ENCODE peak calls at places on chromosomes 11 and 22, in eight cellular contexts. A is right cardiac atrium; J is pancreas; X is Panc1; S is GM12878; L is HepG2; Y is CD4-positive, alpha-beta T cell; I is heart right ventricle. E is an unnamed sample. For H3K27me3, the result is how much of the 10 kb centered on the place peaks cover.

GRCh38 chr22:45757068-45757467 is 85.4 kb downstream of the ATXN10 start:
- ATAC-seq in A (peak), J (peak), X (no peak), S (no peak), L (no peak), Y (no peak), I (peak), E (peak)

GRCh38 chr11:46120361-46120710 is 918 bp downstream of the PHF21A start:
- ATAC-seq in A (peak), J (no peak), X (peak), S (peak), L (peak), Y (no peak), I (peak), E (no peak)

GRCh38 chr22:27115816-27116256 is 458.4 kb downstream of the MIAT start:
- ATAC-seq in A (peak), J (peak), X (no peak), S (no peak), L (no peak), Y (no peak), I (no peak), E (no peak)

GRCh38 chr11:124768914-124769313 is 6.8 kb upstream of the ESAM start:
- ATAC-seq in A (no peak), J (no peak), X (no peak), S (no peak), L (no peak), Y (no peak), I (no peak), E (no peak)

GRCh38 chr22:40518840-40519239 is 117.7 kb downstream of the MRTFA start:
- ATAC-seq in A (no peak), J (no peak), X (no peak), S (no peak), L (no peak), Y (no peak), I (no peak), E (no peak)

GRCh38 chr11:125229006-125229405 is 64.5 kb downstream of the PKNOX2 start:
- ATAC-seq in A (no peak), J (no peak), X (no peak), S (no peak), L (no peak), Y (no peak), I (no peak), E (no peak)

GRCh38 chr11:1714908-1715885 is 18.2 kb downstream of the KRTAP5-6 start:
- ATAC-seq in A (peak), J (no peak), X (peak), S (no peak), L (no peak), Y (no peak), I (peak), E (no peak)

GRCh38 chr22:22109693-22110466 is 127.3 kb upstream of the TOP3B start:
- ATAC-seq in A (no peak), J (no peak), X (no peak), S (peak), L (peak), Y (no peak), I (no peak), E (no peak)

GRCh38 chr11:27882066-27882697 is 181.9 kb upstream of the BDNF start:
- ATAC-seq in A (no peak), J (no peak), X (no peak), S (peak), L (no peak), Y (no peak), I (no peak), E (no peak)

GRCh38 chr11:96096360-96096759 is 172.5 kb upstream of the MTMR2 start:
- ATAC-seq in A (no peak), J (no peak), X (no peak), S (no peak), L (no peak), Y (no peak), I (no peak), E (no peak)

GRCh38 chr11:11640996-11641395 is 19.2 kb upstream of the GALNT18 start:
- ATAC-seq in A (peak), J (no peak), X (no peak), S (no peak), L (no peak), Y (no peak), I (peak), E (no peak)

GRCh38 chr11:4683020-4683419 is 14.6 kb downstream of the OR51E2 start:
- ATAC-seq in A (no peak), J (no peak), X (no peak), S (no peak), L (no peak), Y (no peak), I (no peak), E (no peak)

GRCh38 chr11:76208438-76208828 is 2.1 kb upstream of the WNT11 start:
- ATAC-seq in A (no peak), J (no peak), X (no peak), S (no peak), L (no peak), Y (no peak), I (no peak), E (no peak)

GRCh38 chr11:76206327-76207081 is at the start of gene WNT11:
- ATAC-seq in A (peak), J (peak), X (peak), S (peak), L (no peak), Y (peak), I (peak), E (peak)

GRCh38 chr11:76208829-76209670 is 2.7 kb upstream of the WNT11 start:
- ATAC-seq in A (peak), J (peak), X (peak), S (peak), L (peak), Y (peak), I (peak), E (peak)

GRCh38 chr11:76209671-76209955 is 3.3 kb upstream of the WNT11 start:
- ATAC-seq in A (no peak), J (no peak), X (no peak), S (no peak), L (no peak), Y (no peak), I (no peak), E (no peak)

DNA sequence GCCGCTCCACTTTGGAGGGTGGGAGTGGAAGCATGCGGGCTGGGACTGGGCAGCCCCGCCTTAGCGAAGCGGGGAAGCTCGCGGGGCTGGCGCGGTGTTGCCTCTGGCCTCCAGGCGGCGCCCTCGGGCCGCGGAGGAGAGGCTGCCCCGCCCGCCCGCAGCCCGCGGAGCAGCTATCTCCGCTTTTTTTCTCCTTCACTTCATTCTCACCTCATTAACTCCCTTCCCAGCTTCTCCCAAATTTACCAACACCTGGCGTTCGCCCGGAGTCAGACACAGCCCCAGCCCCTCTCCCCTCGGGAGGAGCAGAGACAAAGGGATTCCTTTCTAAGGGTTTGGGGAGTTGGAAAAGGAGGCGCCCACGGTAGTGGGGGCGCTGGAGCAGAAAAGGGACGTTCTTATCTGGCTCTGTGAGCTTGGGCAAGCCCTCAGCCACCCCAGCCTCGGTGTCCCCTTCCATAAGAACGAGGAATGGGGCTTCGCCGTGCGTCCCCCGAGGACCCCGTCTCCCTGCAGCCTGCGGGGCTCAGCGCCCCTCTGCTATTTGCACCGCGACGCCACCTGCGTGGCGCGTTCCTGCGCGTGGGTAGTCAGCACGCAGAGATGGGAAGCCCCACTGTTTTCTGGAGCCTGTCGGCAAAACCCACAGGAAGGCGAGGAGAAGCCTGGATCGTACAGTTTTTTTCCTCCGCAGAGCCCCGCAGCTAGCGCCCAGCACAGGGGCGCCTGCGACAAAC is 1.5 kb upstream of the WNT11 start:
- ATAC-seq in A (peak), J (peak), X (peak), S (peak), L (peak), Y (peak), I (peak), E (peak)
- H3K27me3 ChIP-seq in A (under half), J (under half), X (under half), S (under half), L (under half), Y (half or more), I (under half), E (half or more)

GRCh38 chr22:31046591-31047226 is 34.4 kb upstream of the SMTN start:
- ATAC-seq in A (peak), J (no peak), X (no peak), S (no peak), L (peak), Y (no peak), I (peak), E (peak)

GRCh38 chr22:31045900-31046587 is 35.1 kb upstream of the SMTN start:
- ATAC-seq in A (peak), J (no peak), X (no peak), S (no peak), L (peak), Y (no peak), I (peak), E (no peak)

GRCh38 chr22:31048570-31048969 is 32.5 kb upstream of the SMTN start:
- ATAC-seq in A (no peak), J (no peak), X (no peak), S (no peak), L (no peak), Y (no peak), I (no peak), E (no peak)

GRCh38 chr22:31044262-31044861 is 36.8 kb upstream of the SMTN start:
- ATAC-seq in A (peak), J (no peak), X (no peak), S (no peak), L (peak), Y (no peak), I (peak), E (peak)

GRCh38 chr22:31049815-31050420 is 31.2 kb upstream of the SMTN start:
- ATAC-seq in A (peak), J (no peak), X (no peak), S (no peak), L (no peak), Y (no peak), I (no peak), E (no peak)
- H3K27me3 ChIP-seq in A (under half), J (under half), X (under half), S (under half), L (under half), Y (under half), I (under half), E (under half)

DNA sequence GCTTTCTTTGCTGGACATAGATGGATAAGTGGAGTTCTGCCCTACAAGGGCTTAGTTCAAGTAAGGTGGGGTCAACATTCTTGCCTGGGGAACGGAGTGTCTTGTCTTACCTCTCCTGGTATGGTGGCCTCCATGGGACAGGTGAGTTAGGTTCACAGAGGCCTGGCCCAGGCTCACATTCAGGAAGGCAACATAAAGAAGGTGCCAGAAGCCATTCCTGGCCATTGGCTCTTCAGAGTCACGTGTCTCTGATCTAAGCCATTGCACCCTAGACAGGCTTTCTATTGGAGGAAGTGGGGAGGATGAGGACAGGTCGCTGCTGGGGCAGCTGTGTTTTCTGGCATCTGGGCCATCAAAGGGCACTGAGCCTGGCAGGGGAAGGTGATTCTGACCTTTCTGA is 14.8 kb downstream of the LMO2 start:
- ATAC-seq in A (no peak), J (no peak), X (no peak), S (no peak), L (no peak), Y (no peak), I (no peak), E (no peak)
- H3K27me3 ChIP-seq in A (under half), J (under half), X (under half), S (under half), L (under half), Y (half or more), I (under half), E (under half)

GRCh38 chr11:117538256-117538655 is 210.6 kb downstream of the CEP164 start:
- ATAC-seq in A (no peak), J (no peak), X (no peak), S (no peak), L (no peak), Y (no peak), I (no peak), E (no peak)

GRCh38 chr11:117544431-117544830 is 216.8 kb downstream of the CEP164 start:
- ATAC-seq in A (no peak), J (no peak), X (no peak), S (no peak), L (no peak), Y (no peak), I (no peak), E (no peak)

GRCh38 chr11:117535870-117536411 is 208.3 kb downstream of the CEP164 start:
- ATAC-seq in A (peak), J (no peak), X (no peak), S (no peak), L (no peak), Y (no peak), I (no peak), E (no peak)

GRCh38 chr11:117535201-117535869 is 207.7 kb downstream of the CEP164 start:
- ATAC-seq in A (peak), J (peak), X (no peak), S (no peak), L (peak), Y (no peak), I (peak), E (peak)

DNA sequence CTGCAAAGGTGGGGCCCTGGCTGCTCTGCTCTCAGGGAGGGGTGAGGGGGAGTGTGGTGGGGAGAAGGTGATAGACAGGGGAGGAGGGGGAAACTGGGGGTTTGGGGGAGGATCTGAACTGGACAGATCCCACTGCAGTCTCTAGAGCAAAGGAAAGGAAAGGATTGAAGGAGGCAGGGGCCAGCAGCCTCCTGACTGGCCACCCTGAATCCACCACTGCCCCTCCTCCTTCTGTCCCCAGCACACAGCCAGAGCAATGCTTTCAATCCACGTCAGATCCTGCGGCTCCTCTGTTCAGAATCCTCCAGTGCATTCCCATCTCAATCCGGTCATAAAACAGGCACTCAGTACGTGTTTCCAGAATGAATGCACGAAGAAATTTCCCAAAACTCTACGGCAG is 211.1 kb downstream of the CEP164 start:
- ATAC-seq in A (no peak), J (no peak), X (no peak), S (no peak), L (no peak), Y (no peak), I (no peak), E (peak)
- H3K27me3 ChIP-seq in A (under half), J (under half), X (under half), S (under half), L (under half), Y (under half), I (under half), E (under half)

GRCh38 chr22:44630826-44631225 is 71.2 kb upstream of the PRR5 start:
- ATAC-seq in A (no peak), J (no peak), X (no peak), S (no peak), L (no peak), Y (no peak), I (no peak), E (no peak)

GRCh38 chr22:44628273-44628672 is 73.7 kb upstream of the PRR5 start:
- ATAC-seq in A (no peak), J (no peak), X (no peak), S (no peak), L (no peak), Y (no peak), I (no peak), E (no peak)

GRCh38 chr22:44625981-44626687 is 75.9 kb upstream of the PRR5 start:
- ATAC-seq in A (peak), J (peak), X (peak), S (peak), L (peak), Y (peak), I (peak), E (peak)

GRCh38 chr22:44627521-44628139 is 74.4 kb upstream of the PRR5 start:
- ATAC-seq in A (no peak), J (no peak), X (no peak), S (no peak), L (no peak), Y (no peak), I (no peak), E (no peak)

GRCh38 chr22:44628856-44629255 is 73.1 kb upstream of the PRR5 start:
- ATAC-seq in A (no peak), J (no peak), X (no peak), S (no peak), L (no peak), Y (no peak), I (no peak), E (no peak)
- H3K27me3 ChIP-seq in A (under half), J (under half), X (under half), S (under half), L (under half), Y (under half), I (under half), E (under half)